ENCODE peak calls at places on chromosomes 12 and 14, in seven cellular contexts. B is GM23248; F is choroid plexus epithelial cell; I is NCI-H1417; W is CD4-positive, alpha-beta T cell; G is DMS153; E is ACHN. X is an unnamed sample.

GRCh38 chr14:66857867-66858266 is 331.4 kb upstream of the GARIN2 start:
- DNase-seq in I (no peak), W (no peak), G (no peak), E (no peak), B (no peak), F (no peak), X (no peak)

GRCh38 chr12:47121146-47121545 is 41.4 kb upstream of the AMIGO2 start:
- DNase-seq in G (no peak), E (peak), B (peak), I (no peak), F (peak), W (no peak), X (no peak)

GRCh38 chr12:29249930-29250329 is 100.9 kb downstream of the FAR2 start:
- DNase-seq in F (no peak), I (no peak), G (no peak), B (no peak), W (no peak), E (no peak), X (no peak)

GRCh38 chr12:53098354-53098981 is 1.0 kb downstream of the IGFBP6 start:
- DNase-seq in I (no peak), E (peak), B (peak), G (no peak), W (no peak), F (peak), X (no peak)

GRCh38 chr14:52299692-52300278 is 14.3 kb upstream of the PTGER2 start:
- DNase-seq in B (peak), F (peak), E (peak), G (no peak), I (peak), W (no peak), X (no peak)

GRCh38 chr12:114936148-114937099 is 252.4 kb upstream of the TBX3 start:
- DNase-seq in I (peak), B (peak), F (peak), W (no peak), E (no peak), G (no peak), X (no peak)

GRCh38 chr14:34766611-34767010 is 52.2 kb upstream of the CFL2 start:
- DNase-seq in W (no peak), G (no peak), I (no peak), B (peak), E (no peak), F (peak), X (no peak)

GRCh38 chr14:71856199-71856919 is 75.9 kb upstream of the RGS6 start:
- DNase-seq in W (no peak), B (no peak), F (no peak), G (no peak), I (peak), E (no peak), X (no peak)

GRCh38 chr14:30928462-30928861 is 54.1 kb downstream of the COCH start:
- DNase-seq in W (no peak), E (no peak), I (no peak), F (no peak), B (peak), G (no peak), X (no peak)

GRCh38 chr14:36835145-36835544 is 173.5 kb downstream of the PAX9 start:
- DNase-seq in G (peak), I (peak), F (no peak), B (no peak), W (no peak), E (no peak), X (no peak)

GRCh38 chr12:95532851-95533250 is 18.4 kb downstream of the USP44 start:
- DNase-seq in I (no peak), F (peak), G (no peak), B (peak), W (no peak), E (no peak), X (no peak)

GRCh38 chr14:68018598-68018997 is 199.0 kb downstream of the RAD51B start:
- DNase-seq in E (no peak), I (no peak), F (no peak), B (peak), W (no peak), G (no peak), X (no peak)

GRCh38 chr14:36161781-36162180 is 14.7 kb downstream of the PTCSC3 start:
- DNase-seq in I (no peak), E (peak), F (no peak), B (no peak), G (no peak), W (no peak), X (no peak)

GRCh38 chr14:96126339-96126770 is 78.3 kb upstream of the BDKRB2 start:
- DNase-seq in F (peak), I (no peak), G (no peak), B (no peak), E (no peak), W (peak), X (peak)

GRCh38 chr12:15710860-15711510 is 78.2 kb downstream of the EPS8 start:
- DNase-seq in F (no peak), E (no peak), B (no peak), I (no peak), W (no peak), G (no peak), X (no peak)

GRCh38 chr12:68376901-68377300 is 44.7 kb upstream of the MDM1 start:
- DNase-seq in W (no peak), B (no peak), I (peak), E (no peak), G (no peak), F (no peak), X (no peak)

GRCh38 chr14:75297417-75298040 is 18.9 kb downstream of the FOS start:
- DNase-seq in F (no peak), E (no peak), I (no peak), B (no peak), W (no peak), G (no peak), X (no peak)

GRCh38 chr14:32576088-32576795 is 247.1 kb downstream of the AKAP6 start:
- DNase-seq in W (no peak), I (peak), G (peak), B (peak), F (peak), E (peak), X (peak)

X was measured in T-helper 1 cell.